ENCODE peak calls at places on chromosomes 6 and 20, in four cellular contexts. One of them, this sample, is unnamed. For H3K4me1, the result is how much of the 10 kb centered on the place peaks cover.

GRCh38 chr6:169933839-169934698 is 182.6 kb downstream of the ERMARD start:
- DNase-seq in CD8-positive, alpha-beta T cell: no peak
- DNase-seq in breast epithelium: peak
- DNase-seq in MM.1S: no peak
- DNase-seq in this sample: peak

GRCh38 chr6:106087548-106088325 is 1.6 kb downstream of the PRDM1 start:
- DNase-seq in breast epithelium: no peak
- DNase-seq in MM.1S: peak
- DNase-seq in CD8-positive, alpha-beta T cell: no peak
- DNase-seq in this sample: peak

GRCh38 chr6:86357877-86358276 is 579.5 kb upstream of the HTR1E start:
- DNase-seq in breast epithelium: no peak
- DNase-seq in MM.1S: no peak
- DNase-seq in CD8-positive, alpha-beta T cell: no peak
- DNase-seq in this sample: no peak

GRCh38 chr6:56850618-56851017 is 104.3 kb upstream of the BEND6 start:
- DNase-seq in breast epithelium: no peak
- DNase-seq in CD8-positive, alpha-beta T cell: no peak
- DNase-seq in MM.1S: no peak
- DNase-seq in this sample: no peak

GRCh38 chr6:137013738-137014602 is 30.8 kb downstream of the IL20RA start:
- DNase-seq in breast epithelium: peak
- DNase-seq in CD8-positive, alpha-beta T cell: no peak
- DNase-seq in MM.1S: peak
- DNase-seq in this sample: no peak

GRCh38 chr6:149395185-149395584 is 4.9 kb upstream of the SUMO4 start:
- DNase-seq in breast epithelium: no peak
- DNase-seq in CD8-positive, alpha-beta T cell: no peak
- DNase-seq in MM.1S: no peak
- DNase-seq in this sample: no peak

GRCh38 chr6:20497200-20497820 is 36.9 kb upstream of the CDKAL1 start:
- DNase-seq in CD8-positive, alpha-beta T cell: no peak
- DNase-seq in MM.1S: no peak
- DNase-seq in breast epithelium: no peak
- DNase-seq in this sample: no peak

GRCh38 chr6:156807795-156808194 is 30.6 kb downstream of the ARID1B start:
- DNase-seq in CD8-positive, alpha-beta T cell: no peak
- DNase-seq in breast epithelium: no peak
- DNase-seq in MM.1S: no peak
- DNase-seq in this sample: no peak

GRCh38 chr6:44006123-44006871 is 121.0 kb downstream of the MRPL14 start:
- DNase-seq in breast epithelium: no peak
- DNase-seq in CD8-positive, alpha-beta T cell: no peak
- DNase-seq in MM.1S: no peak
- DNase-seq in this sample: no peak

GRCh38 chr20:58130156-58130555 is 98.3 kb downstream of the ANKRD60 start:
- DNase-seq in breast epithelium: no peak
- DNase-seq in CD8-positive, alpha-beta T cell: no peak
- DNase-seq in MM.1S: no peak
- DNase-seq in this sample: no peak

GRCh38 chr20:60680554-60680953 is 571.5 kb upstream of the CDH4 start:
- DNase-seq in MM.1S: no peak
- DNase-seq in breast epithelium: no peak
- DNase-seq in CD8-positive, alpha-beta T cell: no peak
- DNase-seq in this sample: no peak

GRCh38 chr20:35680464-35681183 is 15.9 kb upstream of the CPNE1 start:
- DNase-seq in breast epithelium: no peak
- DNase-seq in MM.1S: no peak
- DNase-seq in CD8-positive, alpha-beta T cell: no peak
- DNase-seq in this sample: no peak

GRCh38 chr20:53856675-53857295 is 213.6 kb downstream of the BCAS1 start:
- DNase-seq in MM.1S: no peak
- DNase-seq in breast epithelium: no peak
- DNase-seq in CD8-positive, alpha-beta T cell: no peak
- DNase-seq in this sample: no peak

GRCh38 chr6:106910999-106911949 is 63.3 kb downstream of the CD24 start:
- DNase-seq in CD8-positive, alpha-beta T cell: no peak
- DNase-seq in breast epithelium: no peak
- DNase-seq in MM.1S: no peak
- DNase-seq in this sample: no peak

GRCh38 chr6:97218912-97219311 is 64.1 kb downstream of the MMS22L start:
- DNase-seq in breast epithelium: no peak
- DNase-seq in CD8-positive, alpha-beta T cell: no peak
- DNase-seq in MM.1S: no peak
- DNase-seq in this sample: no peak

GRCh38 chr6:121670511-121670910 is 235.1 kb downstream of the GJA1 start:
- DNase-seq in breast epithelium: no peak
- DNase-seq in CD8-positive, alpha-beta T cell: no peak
- DNase-seq in MM.1S: no peak
- DNase-seq in this sample: no peak

GRCh38 chr6:20633566-20634340 is 99.5 kb downstream of the CDKAL1 start:
- DNase-seq in breast epithelium: no peak
- DNase-seq in CD8-positive, alpha-beta T cell: no peak
- DNase-seq in MM.1S: no peak
- DNase-seq in this sample: no peak

DNA sequence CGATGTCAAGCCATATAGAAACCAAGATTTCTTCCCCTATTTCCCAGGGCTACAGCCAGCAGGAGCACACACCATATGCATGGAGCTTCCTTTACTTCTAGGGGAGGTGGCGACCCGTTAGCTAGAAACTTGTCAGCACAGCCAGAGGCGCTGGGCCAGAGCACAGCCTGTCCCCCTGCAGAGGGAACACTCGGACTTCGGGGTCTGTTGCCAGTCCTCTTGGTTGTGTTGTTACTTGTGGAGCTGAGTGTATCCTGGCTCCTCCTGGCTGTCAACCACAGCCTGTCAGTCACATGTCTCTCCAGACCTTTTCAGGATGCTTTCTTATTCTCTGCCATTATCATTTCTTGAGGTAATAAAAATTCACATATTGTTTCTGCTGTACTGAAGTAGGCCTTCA is 57.6 kb upstream of the TRAF3IP2 start:
- DNase-seq in breast epithelium: no peak
- DNase-seq in MM.1S: no peak
- DNase-seq in CD8-positive, alpha-beta T cell: no peak
- DNase-seq in this sample: no peak
- TF ChIP-seq CTCF in breast epithelium: no peak
- TF ChIP-seq CTCF in MM.1S: no peak
- TF ChIP-seq CTCF in CD8-positive, alpha-beta T cell: no peak
- TF ChIP-seq CTCF in this sample: no peak

DNA sequence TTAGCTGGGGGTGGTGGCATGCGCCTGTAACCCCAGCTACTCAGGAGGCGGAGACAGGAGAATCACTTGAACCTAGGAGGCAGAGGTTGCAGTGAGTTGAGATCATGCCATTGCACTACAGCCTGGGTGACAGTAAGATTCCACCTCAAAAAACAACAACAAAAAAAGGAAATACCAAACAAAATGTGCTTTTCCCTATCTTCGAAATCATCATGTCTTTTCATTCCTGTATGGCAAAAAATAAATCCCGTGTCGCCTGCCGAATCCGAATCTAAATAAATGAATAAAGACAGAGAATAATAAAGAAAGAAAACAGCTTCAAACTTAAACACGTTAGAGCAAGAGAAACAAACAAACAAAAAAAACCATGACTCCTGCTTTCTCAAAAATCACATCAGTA is 11.8 kb downstream of the B4GALT5 start:
- DNase-seq in MM.1S: no peak
- DNase-seq in CD8-positive, alpha-beta T cell: no peak
- DNase-seq in breast epithelium: no peak
- DNase-seq in this sample: no peak
- H3K4me1 ChIP-seq in MM.1S: under half
- H3K4me1 ChIP-seq in CD8-positive, alpha-beta T cell: under half
- H3K4me1 ChIP-seq in breast epithelium: under half
- H3K4me1 ChIP-seq in this sample: half or more

GRCh38 chr6:38144365-38144764 is 324.8 kb downstream of the ZFAND3 start:
- DNase-seq in CD8-positive, alpha-beta T cell: no peak
- DNase-seq in breast epithelium: no peak
- DNase-seq in MM.1S: no peak
- DNase-seq in this sample: no peak
- TF ChIP-seq CTCF in CD8-positive, alpha-beta T cell: no peak
- TF ChIP-seq CTCF in breast epithelium: no peak
- TF ChIP-seq CTCF in MM.1S: no peak
- TF ChIP-seq CTCF in this sample: no peak

GRCh38 chr20:41669708-41670263 is 51.6 kb upstream of the CHD6 start:
- DNase-seq in breast epithelium: no peak
- DNase-seq in MM.1S: peak
- DNase-seq in CD8-positive, alpha-beta T cell: no peak
- DNase-seq in this sample: no peak
- H3K4me1 ChIP-seq in breast epithelium: under half
- H3K4me1 ChIP-seq in MM.1S: under half
- H3K4me1 ChIP-seq in CD8-positive, alpha-beta T cell: under half
- H3K4me1 ChIP-seq in this sample: under half

DNA sequence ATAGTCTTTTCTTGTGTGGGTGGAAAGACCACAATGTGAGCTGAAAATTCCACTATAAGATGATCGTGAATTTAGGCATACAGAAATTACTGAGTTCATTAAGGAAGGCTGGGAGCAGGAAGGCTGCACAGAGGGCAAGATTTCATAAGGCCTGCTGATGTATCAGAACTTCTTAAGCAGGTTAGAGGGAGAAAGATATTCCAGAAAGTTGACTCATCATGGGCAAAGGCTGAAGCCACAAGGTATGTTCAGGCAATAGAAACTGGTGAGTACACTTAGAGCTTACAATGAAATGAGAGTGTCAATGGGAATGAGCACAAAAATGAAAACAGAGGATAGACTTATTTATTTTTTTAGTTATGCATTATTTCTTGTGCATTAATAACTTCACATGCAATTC is 618.6 kb downstream of the CBLN4 start:
- DNase-seq in CD8-positive, alpha-beta T cell: no peak
- DNase-seq in breast epithelium: no peak
- DNase-seq in MM.1S: no peak
- DNase-seq in this sample: no peak
- TF ChIP-seq CTCF in CD8-positive, alpha-beta T cell: no peak
- TF ChIP-seq CTCF in breast epithelium: no peak
- TF ChIP-seq CTCF in MM.1S: no peak
- TF ChIP-seq CTCF in this sample: no peak

GRCh38 chr6:25340421-25340820 is 61.2 kb downstream of the CARMIL1 start:
- DNase-seq in breast epithelium: no peak
- DNase-seq in CD8-positive, alpha-beta T cell: no peak
- DNase-seq in MM.1S: no peak
- DNase-seq in this sample: no peak
- H3K4me1 ChIP-seq in breast epithelium: under half
- H3K4me1 ChIP-seq in CD8-positive, alpha-beta T cell: under half
- H3K4me1 ChIP-seq in MM.1S: under half
- H3K4me1 ChIP-seq in this sample: under half

GRCh38 chr6:131924881-131925474 is 26.2 kb downstream of the CCN2 start:
- DNase-seq in breast epithelium: no peak
- DNase-seq in MM.1S: peak
- DNase-seq in CD8-positive, alpha-beta T cell: no peak
- DNase-seq in this sample: no peak

GRCh38 chr6:131923356-131923755 is 27.8 kb downstream of the CCN2 start:
- DNase-seq in CD8-positive, alpha-beta T cell: no peak
- DNase-seq in MM.1S: peak
- DNase-seq in breast epithelium: no peak
- DNase-seq in this sample: no peak

GRCh38 chr6:131931063-131931745 is 20.0 kb downstream of the CCN2 start:
- DNase-seq in breast epithelium: no peak
- DNase-seq in CD8-positive, alpha-beta T cell: no peak
- DNase-seq in MM.1S: peak
- DNase-seq in this sample: no peak

DNA sequence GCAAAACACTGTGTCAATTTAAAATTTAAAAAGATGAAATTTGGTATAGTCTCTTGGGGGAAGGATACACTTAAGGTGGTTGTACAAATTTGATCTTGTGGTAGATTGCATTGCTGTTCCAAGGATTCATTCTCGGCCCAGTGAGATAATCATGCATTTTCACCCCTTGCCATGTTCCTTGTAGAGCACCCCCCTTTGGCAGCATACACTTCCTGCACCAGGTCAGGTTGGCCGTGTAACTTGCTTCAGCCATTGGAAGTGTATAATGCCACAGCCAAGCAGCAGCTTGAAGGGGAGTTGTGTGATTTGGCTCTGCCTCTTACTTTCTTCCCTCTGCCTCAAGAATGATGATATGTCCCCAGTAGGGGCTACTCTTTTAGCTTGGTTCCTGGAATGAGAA is 21.9 kb downstream of the CCN2 start:
- DNase-seq in CD8-positive, alpha-beta T cell: no peak
- DNase-seq in breast epithelium: no peak
- DNase-seq in MM.1S: no peak
- DNase-seq in this sample: no peak
- TF ChIP-seq CTCF in CD8-positive, alpha-beta T cell: no peak
- TF ChIP-seq CTCF in breast epithelium: no peak
- TF ChIP-seq CTCF in MM.1S: peak
- TF ChIP-seq CTCF in this sample: no peak